ENCODE peak calls at places on chromosomes 11 and 22, in six cellular contexts. A, G, W, Y, L and P are unnamed samples.
A peak's percentile ranks its signal among the peaks of the same experiment; 100 is the strongest.

GRCh38 chr11:102223859-102224258 is 93.4 kb upstream of the BIRC3 start:
- DNase-seq in A (no peak), G (no peak), W (no peak), Y (no peak), L (no peak), P (no peak)

GRCh38 chr22:29954203-29954855 is 71.4 kb downstream of the MTMR3 start:
- DNase-seq in A (no peak), G (no peak), W (no peak), Y (no peak), L (no peak), P (no peak)

GRCh38 chr11:68373810-68374501 is 61.6 kb downstream of the LRP5 start:
- DNase-seq in A (no peak), G (peak; percentile 83), W (peak; percentile 81), Y (no peak), L (no peak), P (no peak)

GRCh38 chr22:19526076-19526701 is 2.0 kb upstream of the CLDN5 start:
- DNase-seq in A (no peak), G (no peak), W (no peak), Y (peak; percentile 34), L (no peak), P (no peak)

GRCh38 chr22:35442471-35442870 is 42.5 kb downstream of the MCM5 start:
- DNase-seq in A (no peak), G (no peak), W (no peak), Y (no peak), L (no peak), P (no peak)

GRCh38 chr11:12094872-12095800 is 15.3 kb upstream of the MICAL2 start:
- DNase-seq in A (no peak), G (no peak), W (no peak), Y (peak; percentile 67), L (no peak), P (no peak)

GRCh38 chr22:30224161-30224857 is 22.2 kb downstream of the LIF start:
- DNase-seq in A (peak; percentile 89), G (no peak), W (no peak), Y (no peak), L (peak; percentile 27), P (peak; percentile 94)

GRCh38 chr11:18420067-18420466 is 7.9 kb downstream of the LDHC start:
- DNase-seq in A (no peak), G (no peak), W (no peak), Y (no peak), L (no peak), P (no peak)

GRCh38 chr11:2166091-2166851 is 5.3 kb upstream of the INS start:
- DNase-seq in A (no peak), G (no peak), W (no peak), Y (peak; percentile 75), L (no peak), P (peak; percentile 42)

GRCh38 chr11:57529012-57529411 is 1.5 kb downstream of the TIMM10 start:
- DNase-seq in A (no peak), G (no peak), W (no peak), Y (no peak), L (no peak), P (no peak)
- TF ChIP-seq REST in A (no peak), G (no peak), W (no peak), Y (no peak), L (no peak), P (no peak)

GRCh38 chr11:114308689-114309089 is 12.5 kb downstream of the NNMT start:
- DNase-seq in A (no peak), G (no peak), W (no peak), Y (no peak), L (no peak), P (no peak)
- H3K4me2 ChIP-seq in A (no peak overlapping the region), G (peak overlapping the region; percentile 47), W (no peak overlapping the region), Y (no peak overlapping the region), L (no peak overlapping the region), P (peak overlapping the region; percentile 39)

DNA sequence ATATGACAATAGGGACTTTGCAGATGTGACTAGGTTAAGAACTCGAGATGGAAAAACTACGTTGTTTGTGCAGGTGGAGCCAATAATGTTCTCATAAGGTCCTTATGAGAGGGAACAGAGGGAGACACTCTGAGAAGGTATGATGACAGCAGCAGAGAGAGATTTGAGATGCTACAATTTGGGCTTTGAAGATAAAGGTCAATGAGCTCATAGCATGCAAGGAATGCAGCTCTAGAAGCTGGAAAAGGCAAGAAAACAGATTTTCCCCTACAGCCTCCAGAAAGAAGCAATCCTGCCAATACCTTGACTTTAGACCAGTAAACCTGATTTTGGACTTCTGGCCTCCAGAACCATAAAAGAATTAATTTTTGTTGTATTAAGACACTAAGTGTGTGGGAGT is 21.1 kb downstream of the FAM76B start:
- DNase-seq in A (no peak), G (no peak), W (no peak), Y (no peak), L (no peak), P (no peak)
- TF ChIP-seq RAD21 in A (no peak), G (no peak), W (no peak), Y (no peak), L (no peak), P (no peak)

GRCh38 chr11:33044281-33044680 is 4.9 kb downstream of the TCP11L1 start:
- DNase-seq in A (no peak), G (no peak), W (no peak), Y (no peak), L (no peak), P (peak; percentile 91)
- TF ChIP-seq REST in A (no peak), G (no peak), W (no peak), Y (no peak), L (no peak), P (no peak)

GRCh38 chr11:36141161-36141560 is 148.1 kb downstream of the COMMD9 start:
- DNase-seq in A (no peak), G (no peak), W (no peak), Y (no peak), L (no peak), P (no peak)
- H3K4me2 ChIP-seq in A (no peak overlapping the region), G (no peak overlapping the region), W (no peak overlapping the region), Y (no peak overlapping the region), L (no peak overlapping the region), P (no peak overlapping the region)

GRCh38 chr22:37487559-37487958 is 1.4 kb upstream of the MFNG start:
- DNase-seq in A (no peak), G (no peak), W (no peak), Y (no peak), L (no peak), P (no peak)
- TF ChIP-seq RAD21 in A (no peak), G (no peak), W (no peak), Y (no peak), L (no peak), P (no peak)

DNA sequence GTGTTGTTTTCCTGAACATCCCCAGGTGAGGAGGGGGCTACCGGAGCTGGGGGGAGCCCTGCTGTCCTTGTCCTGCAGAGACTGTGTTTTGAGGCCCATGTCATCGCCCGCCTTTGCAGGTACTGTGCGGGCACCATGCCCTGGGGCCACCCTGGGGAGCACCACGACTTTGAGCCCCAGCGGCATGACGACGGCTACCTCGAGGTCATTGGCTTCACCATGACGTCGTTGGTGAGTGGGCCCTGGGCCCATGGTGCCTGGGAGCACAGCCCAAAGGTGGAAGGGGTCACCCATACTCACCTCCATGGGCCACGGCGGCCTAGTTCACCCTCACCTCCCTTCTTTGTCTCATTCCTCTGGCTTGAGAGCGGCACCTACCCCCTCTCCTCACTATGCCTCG is 6.7 kb upstream of the MDK start:
- DNase-seq in A (no peak), G (no peak), W (no peak), Y (no peak), L (no peak), P (no peak)
- TF ChIP-seq REST in A (no peak), G (no peak), W (no peak), Y (no peak), L (no peak), P (no peak)

GRCh38 chr11:134984421-134984820 is 572.4 kb upstream of the B3GAT1 start:
- DNase-seq in A (no peak), G (no peak), W (no peak), Y (no peak), L (no peak), P (no peak)

GRCh38 chr11:134976540-134976939 is 564.5 kb upstream of the B3GAT1 start:
- DNase-seq in A (no peak), G (no peak), W (no peak), Y (no peak), L (no peak), P (no peak)

GRCh38 chr11:134978388-134979088 is 566.5 kb upstream of the B3GAT1 start:
- DNase-seq in A (no peak), G (peak; percentile 32), W (no peak), Y (peak; percentile 15), L (no peak), P (no peak)

GRCh38 chr11:134980819-134981710 is 569.0 kb upstream of the B3GAT1 start:
- DNase-seq in A (no peak), G (no peak), W (no peak), Y (no peak), L (no peak), P (no peak)

DNA sequence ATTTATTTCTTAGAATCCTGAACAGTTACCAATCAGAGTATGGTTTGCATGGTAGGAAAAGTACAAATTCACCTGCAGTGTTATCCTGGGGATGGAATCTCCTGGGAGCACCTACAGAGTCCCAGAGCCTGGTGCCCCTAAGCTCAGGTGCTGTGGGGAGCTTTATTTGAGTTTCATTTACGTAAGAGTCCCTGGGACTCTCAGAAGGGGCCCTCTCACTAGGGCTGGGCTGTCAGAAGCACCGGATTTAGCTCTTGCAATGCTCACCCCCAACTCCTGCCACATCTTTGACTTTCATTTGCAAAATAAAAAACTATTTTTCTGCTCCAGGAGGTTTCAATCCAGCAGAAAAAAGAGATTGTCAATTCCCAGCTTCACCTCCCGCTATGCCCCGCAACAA is 569.8 kb upstream of the B3GAT1 start:
- DNase-seq in A (no peak), G (no peak), W (no peak), Y (no peak), L (no peak), P (no peak)
- H3K4me2 ChIP-seq in A (no peak overlapping the region), G (no peak overlapping the region), W (no peak overlapping the region), Y (no peak overlapping the region), L (no peak overlapping the region), P (no peak overlapping the region)